ENCODE peak calls at places on chromosomes 5 and 9, in seven cellular contexts. L is GM13976; E is CD8-positive, alpha-beta T cell; I is chondrocyte; T is mucosa of descending colon; K is tibial artery; R is brain microvascular endothelial cell. O is an unnamed sample.
A peak's percentile ranks its signal among the peaks of the same experiment; 100 is the strongest.

GRCh38 chr9:5651246-5651645 is 22.3 kb downstream of the RIC1 start:
- DNase-seq in L (no peak), E (no peak), I (no peak), T (no peak), K (no peak), R (no peak), O (no peak)

GRCh38 chr9:131722260-131722659 is 17.6 kb downstream of the RAPGEF1 start:
- DNase-seq in L (no peak), E (no peak), I (no peak), T (no peak), K (no peak), R (no peak), O (no peak)

GRCh38 chr9:86500667-86501435 is 146.6 kb upstream of the TUT7 start:
- DNase-seq in L (no peak), E (no peak), I (no peak), T (no peak), K (no peak), R (peak; percentile 86), O (no peak)

GRCh38 chr9:128886211-128886826 is 4.4 kb downstream of the LRRC8A start:
- DNase-seq in L (no peak), E (no peak), I (no peak), T (no peak), K (no peak), R (no peak), O (no peak)

GRCh38 chr9:81782313-81782712 is 93.0 kb upstream of the TLE1 start:
- DNase-seq in L (no peak), E (no peak), I (no peak), T (no peak), K (no peak), R (no peak), O (no peak)

GRCh38 chr5:104598285-104598684 is 1035.7 kb upstream of the NUDT12 start:
- DNase-seq in L (no peak), E (no peak), I (no peak), T (peak; percentile 7), K (no peak), R (no peak), O (no peak)

GRCh38 chr5:94808497-94808896 is 190.0 kb downstream of the SLF1 start:
- DNase-seq in L (no peak), E (no peak), I (no peak), T (no peak), K (no peak), R (no peak), O (no peak)

GRCh38 chr9:96654450-96655197 is 493 bp downstream of the PRXL2C start:
- DNase-seq in L (peak; percentile 73), E (peak; percentile 92), I (no peak), T (peak; percentile 77), K (peak; percentile 95), R (peak; percentile 90), O (peak; percentile 56)

GRCh38 chr5:25604682-25605081 is 959.9 kb upstream of the CDH10 start:
- DNase-seq in L (no peak), E (no peak), I (no peak), T (no peak), K (no peak), R (no peak), O (no peak)

GRCh38 chr9:10265102-10265708 is 347.6 kb downstream of the PTPRD start:
- DNase-seq in L (no peak), E (no peak), I (no peak), T (no peak), K (no peak), R (peak; percentile 95), O (no peak)

GRCh38 chr5:71943874-71944273 is 163.4 kb upstream of the MAP1B start:
- DNase-seq in L (no peak), E (no peak), I (no peak), T (no peak), K (no peak), R (no peak), O (no peak)

DNA sequence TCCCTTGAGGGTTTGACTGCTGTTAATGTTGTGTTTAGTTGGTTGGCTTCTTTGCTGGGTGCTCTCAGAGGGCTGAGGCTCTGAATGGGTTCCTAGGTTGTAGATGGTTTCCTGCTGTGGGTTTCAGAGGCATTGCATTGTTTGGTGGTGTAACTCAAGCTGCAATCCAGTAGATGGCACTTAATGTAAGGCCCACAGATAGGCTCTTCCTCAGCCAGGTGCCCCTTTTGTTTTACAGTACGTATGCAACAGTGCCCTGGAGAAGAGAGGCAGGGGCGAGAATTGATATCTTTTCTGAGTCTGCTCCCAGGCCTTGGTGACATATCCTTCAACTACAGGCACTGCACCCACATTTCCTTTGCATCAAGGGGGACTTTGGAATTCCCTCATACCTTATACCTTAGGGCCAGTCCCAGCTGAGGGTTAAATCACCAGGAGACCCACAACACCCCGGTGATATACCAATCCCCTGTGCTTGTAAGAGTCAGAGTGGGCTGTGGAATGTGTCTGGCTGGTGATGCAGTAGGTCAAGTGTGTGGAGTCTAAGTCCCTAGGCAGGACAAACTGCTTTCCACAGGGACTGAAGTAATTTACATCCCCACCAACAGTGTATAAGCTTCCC is 7.0 kb upstream of the UGT3A2 start:
- DNase-seq in L (peak; percentile 23), E (no peak), I (no peak), T (no peak), K (no peak), R (no peak), O (no peak)
- TF ChIP-seq CTCF in L (no peak), E (no peak), I (peak; percentile 42), T (no peak), K (no peak), R (peak; percentile 37), O (no peak)

GRCh38 chr5:127757576-127757975 is 54.4 kb downstream of the CCDC192 start:
- DNase-seq in L (peak; percentile 41), E (no peak), I (no peak), T (peak; percentile 84), K (no peak), R (peak; percentile 72), O (peak; percentile 77)
- TF ChIP-seq CTCF in L (peak; percentile 23), E (no peak), I (peak; percentile 83), T (peak; percentile 8), K (peak; percentile 11), R (peak; percentile 63), O (peak; percentile 86)

DNA sequence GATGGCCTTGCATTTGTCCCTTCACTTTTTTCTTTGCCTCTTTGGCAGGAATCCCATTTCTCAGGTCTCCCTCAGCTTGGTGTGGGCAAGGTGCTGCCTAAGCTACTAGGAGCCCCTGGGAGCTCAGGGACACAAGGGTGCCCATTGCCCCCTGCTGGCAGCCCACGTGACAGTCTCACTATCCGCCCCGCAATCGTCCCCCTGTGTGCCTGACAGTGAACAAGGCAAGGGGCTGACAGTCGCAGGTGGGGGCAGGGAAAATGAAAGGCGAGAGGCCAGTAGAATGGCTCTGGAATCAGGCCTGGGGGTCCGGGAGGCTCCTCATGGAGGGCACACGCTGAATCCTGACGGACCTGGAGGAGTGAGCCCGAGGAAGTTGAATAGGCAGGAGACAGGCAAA is 2.0 kb upstream of the PCDH12 start:
- DNase-seq in L (no peak), E (peak; percentile 32), I (no peak), T (no peak), K (no peak), R (no peak), O (peak; percentile 38)
- TF ChIP-seq CTCF in L (peak; percentile 18), E (no peak), I (no peak), T (no peak), K (no peak), R (peak; percentile 57), O (no peak)

GRCh38 chr9:21251162-21251561 is 11.4 kb upstream of the IFNA14 start:
- DNase-seq in L (no peak), E (no peak), I (no peak), T (no peak), K (no peak), R (no peak), O (no peak)
- TF ChIP-seq CTCF in L (no peak), E (no peak), I (no peak), T (no peak), K (no peak), R (no peak), O (no peak)

DNA sequence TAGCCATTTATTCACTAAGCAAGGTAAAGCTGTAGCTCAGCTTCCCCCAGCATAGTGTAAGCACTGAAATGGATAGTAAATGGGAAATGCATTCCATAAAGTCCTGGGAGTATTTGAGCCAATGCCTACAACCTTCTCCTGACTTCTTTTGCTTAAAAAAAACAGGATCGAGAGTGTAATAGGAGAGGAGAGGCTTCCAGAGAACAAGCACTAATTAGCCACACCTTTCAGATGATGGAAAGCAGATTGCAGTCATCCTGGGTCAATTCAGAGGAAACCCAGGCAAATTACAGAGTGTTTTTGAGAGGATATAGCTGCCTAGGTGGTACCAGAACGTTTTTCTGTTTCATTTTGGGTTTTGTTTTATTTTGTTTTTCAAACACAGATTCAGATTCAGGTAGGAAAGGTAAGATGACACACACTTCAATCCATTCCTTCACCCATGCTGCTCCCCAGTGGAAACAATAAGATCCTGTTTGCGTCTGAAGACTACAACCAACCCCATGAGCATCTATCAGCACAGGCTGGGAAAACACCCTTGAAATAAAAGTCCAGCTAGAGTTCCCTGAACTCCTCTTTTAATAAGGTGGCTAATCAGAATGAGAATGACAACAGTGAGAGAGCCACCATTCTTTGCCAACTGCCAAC is 95.6 kb downstream of the RFK start:
- DNase-seq in L (no peak), E (no peak), I (no peak), T (no peak), K (no peak), R (no peak), O (no peak)
- TF ChIP-seq CTCF in L (no peak), E (no peak), I (peak; percentile 55), T (no peak), K (no peak), R (peak; percentile 12), O (no peak)

GRCh38 chr5:64971538-64971937 is 202.8 kb downstream of the CWC27 start:
- DNase-seq in L (no peak), E (no peak), I (no peak), T (no peak), K (no peak), R (peak; percentile 40), O (no peak)
- TF ChIP-seq CTCF in L (no peak), E (no peak), I (peak; percentile 73), T (no peak), K (no peak), R (peak; percentile 47), O (no peak)

DNA sequence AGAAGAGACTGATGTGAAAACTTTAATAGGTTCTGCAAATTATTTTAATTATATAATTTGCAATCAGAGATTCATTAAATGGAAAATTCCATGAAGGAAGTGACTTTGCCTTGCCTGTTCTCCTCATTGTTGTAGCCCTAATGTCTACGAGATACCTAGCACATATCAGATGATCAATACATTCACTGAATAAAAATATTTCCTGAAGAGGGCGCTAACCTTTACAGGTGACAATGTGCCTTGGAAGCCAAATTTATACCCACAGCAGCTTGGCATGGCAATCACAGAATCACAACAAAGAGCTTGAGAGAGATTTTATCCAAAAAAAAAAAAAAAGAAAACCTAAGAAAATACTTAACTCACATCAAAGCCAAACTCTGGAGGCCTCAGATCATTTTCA is 17.4 kb downstream of the HAUS6 start:
- DNase-seq in L (peak; percentile 44), E (no peak), I (no peak), T (no peak), K (no peak), R (no peak), O (no peak)
- TF ChIP-seq CTCF in L (peak; percentile 15), E (peak; percentile 56), I (peak; percentile 72), T (no peak), K (no peak), R (peak; percentile 43), O (no peak)

GRCh38 chr9:99211746-99212145 is 10.0 kb downstream of the ALG2 start:
- DNase-seq in L (no peak), E (no peak), I (no peak), T (no peak), K (no peak), R (no peak), O (no peak)
- TF ChIP-seq CTCF in L (no peak), E (no peak), I (no peak), T (no peak), K (no peak), R (peak; percentile 23), O (no peak)